ENCODE peak calls at places on chromosomes 16 and 17, in four cellular contexts. One of them, this sample, is unnamed.

GRCh38 chr17:30377574-30377973 is 1.2 kb upstream of the CPD start:
- DNase-seq in SK-N-SH: no peak
- DNase-seq in lung: no peak
- DNase-seq in cardiac muscle cell: peak
- DNase-seq in this sample: no peak

GRCh38 chr16:49441366-49441780 is 67.8 kb downstream of the C16orf78 start:
- DNase-seq in SK-N-SH: peak
- DNase-seq in lung: peak
- DNase-seq in cardiac muscle cell: peak
- DNase-seq in this sample: peak

GRCh38 chr16:31461921-31462804 is 2.9 kb downstream of the ARMC5 start:
- DNase-seq in SK-N-SH: no peak
- DNase-seq in lung: no peak
- DNase-seq in cardiac muscle cell: no peak
- DNase-seq in this sample: no peak

GRCh38 chr17:45976755-45977505 is 22.1 kb upstream of the STH start:
- DNase-seq in lung: no peak
- DNase-seq in SK-N-SH: no peak
- DNase-seq in cardiac muscle cell: peak
- DNase-seq in this sample: no peak

GRCh38 chr16:89430436-89431157 is 59.8 kb downstream of the ANKRD11 start:
- DNase-seq in lung: no peak
- DNase-seq in cardiac muscle cell: no peak
- DNase-seq in SK-N-SH: no peak
- DNase-seq in this sample: no peak

GRCh38 chr17:499836-500543 is 147.4 kb upstream of the RPH3AL start:
- DNase-seq in cardiac muscle cell: no peak
- DNase-seq in SK-N-SH: no peak
- DNase-seq in lung: peak
- DNase-seq in this sample: no peak

GRCh38 chr16:23729503-23730424 is 16.7 kb upstream of the ERN2 start:
- DNase-seq in SK-N-SH: no peak
- DNase-seq in lung: no peak
- DNase-seq in cardiac muscle cell: peak
- DNase-seq in this sample: no peak

GRCh38 chr17:83013779-83014117 is 65.7 kb upstream of the METRNL start:
- DNase-seq in cardiac muscle cell: no peak
- DNase-seq in lung: no peak
- DNase-seq in SK-N-SH: peak
- DNase-seq in this sample: no peak

GRCh38 chr17:82697808-82698064 is 762 bp downstream of the RAB40B start:
- DNase-seq in lung: no peak
- DNase-seq in cardiac muscle cell: no peak
- DNase-seq in SK-N-SH: no peak
- DNase-seq in this sample: no peak

GRCh38 chr16:89300311-89300975 is 82.9 kb downstream of the ZNF778 start:
- DNase-seq in cardiac muscle cell: peak
- DNase-seq in lung: peak
- DNase-seq in SK-N-SH: no peak
- DNase-seq in this sample: no peak

GRCh38 chr16:3266873-3267537 is 10.6 kb upstream of the MEFV start:
- DNase-seq in SK-N-SH: peak
- DNase-seq in cardiac muscle cell: peak
- DNase-seq in lung: no peak
- DNase-seq in this sample: no peak

GRCh38 chr16:66696669-66697630 is at the start of gene CMTM4:
- DNase-seq in lung: peak
- DNase-seq in cardiac muscle cell: peak
- DNase-seq in SK-N-SH: peak
- DNase-seq in this sample: peak

GRCh38 chr17:29855686-29856085 is 74.3 kb downstream of the SSH2 start:
- DNase-seq in SK-N-SH: no peak
- DNase-seq in cardiac muscle cell: peak
- DNase-seq in lung: no peak
- DNase-seq in this sample: no peak

GRCh38 chr17:82655038-82655479 is 6.8 kb upstream of the WDR45B start:
- DNase-seq in cardiac muscle cell: peak
- DNase-seq in SK-N-SH: no peak
- DNase-seq in lung: no peak
- DNase-seq in this sample: no peak

GRCh38 chr17:51152766-51153209 is 571 bp upstream of the NME1 start:
- DNase-seq in SK-N-SH: peak
- DNase-seq in cardiac muscle cell: peak
- DNase-seq in lung: no peak
- DNase-seq in this sample: no peak

GRCh38 chr17:63474174-63474913 is 2.5 kb upstream of the ACE start:
- DNase-seq in cardiac muscle cell: peak
- DNase-seq in lung: no peak
- DNase-seq in SK-N-SH: no peak
- DNase-seq in this sample: no peak

GRCh38 chr17:48996696-48997102 is 486 bp upstream of the IGF2BP1 start:
- DNase-seq in lung: no peak
- DNase-seq in cardiac muscle cell: no peak
- DNase-seq in SK-N-SH: no peak
- DNase-seq in this sample: no peak

GRCh38 chr17:18248300-18248731 is 10.2 kb downstream of the FLII start:
- DNase-seq in lung: peak
- DNase-seq in cardiac muscle cell: peak
- DNase-seq in SK-N-SH: peak
- DNase-seq in this sample: peak

GRCh38 chr17:82097187-82097918 is 683 bp downstream of the FASN start:
- DNase-seq in SK-N-SH: peak
- DNase-seq in lung: no peak
- DNase-seq in cardiac muscle cell: peak
- DNase-seq in this sample: peak

GRCh38 chr17:67718325-67718941 is 697 bp downstream of the NOL11 start:
- DNase-seq in SK-N-SH: peak
- DNase-seq in cardiac muscle cell: peak
- DNase-seq in lung: no peak
- DNase-seq in this sample: no peak

GRCh38 chr16:12681653-12682052 is 122.0 kb downstream of the CPPED1 start:
- DNase-seq in lung: no peak
- DNase-seq in SK-N-SH: no peak
- DNase-seq in cardiac muscle cell: peak
- DNase-seq in this sample: no peak

GRCh38 chr17:56142325-56142724 is 10.9 kb upstream of the ANKFN1 start:
- DNase-seq in SK-N-SH: no peak
- DNase-seq in lung: no peak
- DNase-seq in cardiac muscle cell: no peak
- DNase-seq in this sample: no peak

GRCh38 chr16:89687092-89687940 is 827 bp downstream of the CDK10 start:
- DNase-seq in cardiac muscle cell: peak
- DNase-seq in SK-N-SH: no peak
- DNase-seq in lung: no peak
- DNase-seq in this sample: no peak

DNA sequence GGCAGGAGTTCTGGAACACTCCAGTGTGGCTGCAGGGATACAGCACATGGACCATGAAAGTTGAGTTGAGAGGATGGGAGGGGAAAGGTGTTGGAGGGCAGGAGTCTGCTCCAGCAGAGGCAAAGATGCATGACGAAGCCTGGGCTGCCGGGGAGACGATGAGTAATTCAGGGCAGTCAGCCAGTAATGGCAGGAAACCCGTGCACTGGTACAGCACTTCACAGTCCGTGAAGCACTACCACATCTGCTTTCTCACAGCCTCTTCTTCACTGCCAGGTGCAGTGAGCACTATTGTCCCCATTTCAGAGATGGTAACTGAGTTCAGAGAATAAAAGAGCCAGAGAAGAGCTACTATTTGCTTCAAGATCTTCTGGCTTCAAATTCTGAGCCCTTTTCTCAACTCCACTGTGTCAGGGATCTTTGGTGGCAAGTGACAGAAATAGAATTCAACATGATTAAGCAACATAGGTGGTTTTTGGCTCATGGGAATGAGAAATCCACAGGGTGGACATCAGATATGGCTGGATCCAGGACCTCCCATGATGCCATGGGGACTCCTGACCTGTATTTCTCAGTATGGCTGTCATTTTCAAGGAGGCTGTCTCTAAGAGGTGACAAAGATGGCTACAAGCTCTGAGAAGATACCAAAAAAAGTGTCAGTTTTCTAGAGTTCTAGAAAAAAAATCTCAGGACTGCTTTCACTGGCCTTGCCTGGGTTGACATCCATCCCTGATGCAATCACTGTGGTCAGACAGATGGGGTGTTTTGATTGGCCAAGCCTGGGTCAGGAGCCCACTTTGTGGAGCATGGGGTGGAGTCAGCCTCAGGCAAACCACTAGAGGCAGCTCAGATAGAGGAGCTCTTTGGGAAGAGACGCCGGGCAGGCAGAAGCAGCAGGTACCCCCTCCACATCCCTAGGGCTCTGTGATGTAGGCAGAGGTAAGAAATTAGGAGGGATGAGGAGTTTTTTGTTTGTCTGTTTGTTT is 24.7 kb downstream of the IL21R start:
- DNase-seq in lung: peak
- DNase-seq in SK-N-SH: no peak
- DNase-seq in cardiac muscle cell: peak
- DNase-seq in this sample: peak
- TF ChIP-seq CTCF in lung: no peak
- TF ChIP-seq CTCF in SK-N-SH: no peak
- TF ChIP-seq CTCF in cardiac muscle cell: no peak
- TF ChIP-seq CTCF in this sample: no peak

DNA sequence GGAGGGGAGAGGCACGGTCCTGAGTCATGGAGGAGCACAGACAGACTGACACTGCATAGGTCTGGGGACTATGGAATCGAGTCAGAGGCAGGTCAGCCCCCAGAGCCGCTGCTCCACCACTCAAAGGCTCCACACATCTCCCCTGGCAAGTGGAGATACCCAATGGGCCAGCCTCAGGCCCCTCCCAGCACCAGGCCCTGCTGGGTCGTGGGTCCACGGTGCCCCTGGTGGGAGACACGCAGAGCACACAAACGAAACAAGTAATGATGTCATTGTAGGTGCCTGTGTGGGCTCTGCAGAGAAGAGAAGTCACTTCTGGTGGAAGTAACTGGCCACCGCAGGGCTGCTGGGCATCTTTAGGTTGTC is 59.4 kb upstream of the ENPP7 start:
- DNase-seq in SK-N-SH: no peak
- DNase-seq in lung: no peak
- DNase-seq in cardiac muscle cell: no peak
- DNase-seq in this sample: peak
- TF ChIP-seq CTCF in SK-N-SH: no peak
- TF ChIP-seq CTCF in lung: no peak
- TF ChIP-seq CTCF in cardiac muscle cell: no peak
- TF ChIP-seq CTCF in this sample: peak

GRCh38 chr17:58960068-58960467 is 146.6 kb downstream of the TRIM37 start:
- DNase-seq in cardiac muscle cell: peak
- DNase-seq in lung: peak
- DNase-seq in SK-N-SH: no peak
- DNase-seq in this sample: no peak
- TF ChIP-seq CTCF in cardiac muscle cell: peak
- TF ChIP-seq CTCF in lung: no peak
- TF ChIP-seq CTCF in SK-N-SH: peak
- TF ChIP-seq CTCF in this sample: no peak

DNA sequence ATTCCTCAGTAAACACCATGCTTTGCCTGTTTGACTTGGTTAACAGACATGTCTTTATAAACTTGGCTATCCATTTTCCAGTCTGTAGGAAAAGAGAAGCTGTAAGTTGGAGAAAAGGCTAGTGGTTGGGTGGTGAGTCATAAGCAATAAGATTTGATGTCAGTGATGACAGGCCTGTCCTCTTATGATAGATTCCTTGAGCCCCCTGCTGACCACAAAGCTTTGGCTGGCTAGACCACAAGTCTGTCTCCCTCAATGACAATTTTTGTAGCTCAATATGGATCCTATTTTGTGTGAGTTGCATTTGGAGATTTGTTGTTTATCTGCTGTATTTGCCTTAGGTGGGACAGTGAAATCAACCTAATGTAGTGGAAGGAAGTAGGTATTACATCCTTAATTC is 67.6 kb downstream of the SIAH1 start:
- DNase-seq in cardiac muscle cell: peak
- DNase-seq in SK-N-SH: no peak
- DNase-seq in lung: no peak
- DNase-seq in this sample: no peak
- TF ChIP-seq CTCF in cardiac muscle cell: no peak
- TF ChIP-seq CTCF in SK-N-SH: peak
- TF ChIP-seq CTCF in lung: no peak
- TF ChIP-seq CTCF in this sample: no peak

GRCh38 chr16:19678804-19679203 is 39.2 kb downstream of the KNOP1 start:
- DNase-seq in cardiac muscle cell: no peak
- DNase-seq in SK-N-SH: no peak
- DNase-seq in lung: no peak
- DNase-seq in this sample: no peak
- TF ChIP-seq CTCF in cardiac muscle cell: no peak
- TF ChIP-seq CTCF in SK-N-SH: no peak
- TF ChIP-seq CTCF in lung: no peak
- TF ChIP-seq CTCF in this sample: no peak

DNA sequence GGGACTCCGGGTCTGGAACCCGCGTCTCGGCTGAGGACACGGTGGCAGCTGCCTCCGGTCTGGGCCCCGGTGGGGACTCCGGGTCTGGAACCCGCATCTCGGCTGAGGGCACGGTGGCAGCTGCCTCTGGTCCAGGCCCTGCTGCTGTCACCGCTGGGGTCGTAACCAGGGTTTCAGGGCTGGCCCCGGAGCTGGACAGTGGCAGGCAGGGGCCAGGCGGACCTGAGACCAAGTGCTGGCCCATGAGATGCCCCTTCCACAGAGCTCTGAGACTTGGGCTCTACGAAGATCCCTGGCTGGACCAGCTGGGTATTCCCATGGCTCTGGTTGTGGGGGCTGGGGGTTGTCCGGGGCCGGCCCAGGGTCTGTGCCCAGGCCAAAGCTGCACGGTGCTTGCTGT is 3.8 kb downstream of the RPUSD1 start:
- DNase-seq in cardiac muscle cell: no peak
- DNase-seq in SK-N-SH: no peak
- DNase-seq in lung: no peak
- DNase-seq in this sample: no peak
- TF ChIP-seq CTCF in cardiac muscle cell: no peak
- TF ChIP-seq CTCF in SK-N-SH: no peak
- TF ChIP-seq CTCF in lung: no peak
- TF ChIP-seq CTCF in this sample: no peak

DNA sequence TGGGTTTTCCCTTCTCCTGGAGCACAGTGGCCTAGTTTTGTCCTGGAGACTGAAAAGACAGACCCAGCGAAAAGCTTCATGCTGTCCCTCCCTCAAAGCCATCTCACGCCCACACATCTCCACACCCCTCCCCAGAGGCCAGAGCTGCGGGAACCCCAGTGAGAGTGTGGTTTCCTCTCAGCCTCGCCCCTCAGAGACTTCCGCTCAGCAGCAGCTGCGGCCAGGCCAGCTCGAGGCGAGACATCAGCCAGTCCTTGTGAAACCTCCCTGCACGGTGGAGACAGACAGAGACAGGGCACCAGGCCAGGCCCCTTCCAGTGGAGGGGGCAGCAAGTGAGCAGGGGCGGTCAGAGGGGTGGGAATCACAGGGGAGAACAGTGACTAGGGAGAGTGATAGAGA is 77.0 kb upstream of the TNRC6C start:
- DNase-seq in lung: peak
- DNase-seq in SK-N-SH: peak
- DNase-seq in cardiac muscle cell: peak
- DNase-seq in this sample: peak
- TF ChIP-seq CTCF in lung: no peak
- TF ChIP-seq CTCF in SK-N-SH: no peak
- TF ChIP-seq CTCF in cardiac muscle cell: no peak
- TF ChIP-seq CTCF in this sample: no peak